ENCODE peak calls at places on chromosomes 3 and 15, in six cellular contexts. One of them, this sample, is unnamed.
A peak's percentile ranks its signal among the peaks of the same experiment; 100 is the strongest.

GRCh38 chr3:181326637-181327223 is 337.2 kb upstream of the DNAJC19 start:
- DNase-seq in left lung: no peak
- DNase-seq in heart right ventricle: no peak
- DNase-seq in adrenal gland: no peak
- DNase-seq in suprapubic skin: no peak
- DNase-seq in HepG2: peak; percentile 18
- DNase-seq in this sample: no peak

GRCh38 chr3:152269423-152270144 is 855 bp downstream of the MBNL1 start:
- DNase-seq in left lung: no peak
- DNase-seq in heart right ventricle: no peak
- DNase-seq in adrenal gland: peak; percentile 65
- DNase-seq in suprapubic skin: peak; percentile 79
- DNase-seq in HepG2: peak; percentile 46
- DNase-seq in this sample: peak; percentile 87

GRCh38 chr15:70243686-70244540 is 146.2 kb upstream of the TLE3 start:
- DNase-seq in left lung: no peak
- DNase-seq in heart right ventricle: no peak
- DNase-seq in adrenal gland: no peak
- DNase-seq in suprapubic skin: peak; percentile 54
- DNase-seq in HepG2: no peak
- DNase-seq in this sample: no peak

GRCh38 chr3:135918600-135918999 is 46.9 kb upstream of the PPP2R3A start:
- DNase-seq in left lung: no peak
- DNase-seq in heart right ventricle: no peak
- DNase-seq in adrenal gland: no peak
- DNase-seq in suprapubic skin: no peak
- DNase-seq in HepG2: peak; percentile 7
- DNase-seq in this sample: no peak

GRCh38 chr3:163552659-163552966 is 1525.7 kb downstream of the SI start:
- DNase-seq in left lung: no peak
- DNase-seq in heart right ventricle: no peak
- DNase-seq in adrenal gland: no peak
- DNase-seq in suprapubic skin: no peak
- DNase-seq in HepG2: no peak
- DNase-seq in this sample: no peak

GRCh38 chr3:94063497-94064119 is 747 bp downstream of the NSUN3 start:
- DNase-seq in left lung: no peak
- DNase-seq in heart right ventricle: no peak
- DNase-seq in adrenal gland: no peak
- DNase-seq in suprapubic skin: no peak
- DNase-seq in HepG2: peak; percentile 12
- DNase-seq in this sample: no peak

GRCh38 chr3:25831578-25831977 is 41.7 kb downstream of the OXSM start:
- DNase-seq in left lung: no peak
- DNase-seq in heart right ventricle: no peak
- DNase-seq in adrenal gland: no peak
- DNase-seq in suprapubic skin: no peak
- DNase-seq in HepG2: no peak
- DNase-seq in this sample: no peak

GRCh38 chr3:159356606-159357005 is 554.8 kb downstream of the MFSD1 start:
- DNase-seq in left lung: no peak
- DNase-seq in heart right ventricle: no peak
- DNase-seq in adrenal gland: no peak
- DNase-seq in suprapubic skin: no peak
- DNase-seq in HepG2: no peak
- DNase-seq in this sample: no peak

GRCh38 chr3:192986399-192986798 is 68.7 kb upstream of the MB21D2 start:
- DNase-seq in left lung: no peak
- DNase-seq in heart right ventricle: no peak
- DNase-seq in adrenal gland: no peak
- DNase-seq in suprapubic skin: no peak
- DNase-seq in HepG2: no peak
- DNase-seq in this sample: no peak

GRCh38 chr3:14201881-14202684 is 23.5 kb downstream of the LSM3 start:
- DNase-seq in left lung: no peak
- DNase-seq in heart right ventricle: no peak
- DNase-seq in adrenal gland: no peak
- DNase-seq in suprapubic skin: no peak
- DNase-seq in HepG2: peak; percentile 58
- DNase-seq in this sample: no peak

GRCh38 chr3:166243511-166243910 is 406.3 kb upstream of the BCHE start:
- DNase-seq in left lung: no peak
- DNase-seq in heart right ventricle: no peak
- DNase-seq in adrenal gland: no peak
- DNase-seq in suprapubic skin: no peak
- DNase-seq in HepG2: no peak
- DNase-seq in this sample: no peak

GRCh38 chr3:190562866-190563525 is 49.1 kb downstream of the IL1RAP start:
- DNase-seq in left lung: no peak
- DNase-seq in heart right ventricle: no peak
- DNase-seq in adrenal gland: no peak
- DNase-seq in suprapubic skin: no peak
- DNase-seq in HepG2: no peak
- DNase-seq in this sample: no peak

GRCh38 chr15:67242665-67243064 is 11.8 kb downstream of the AAGAB start:
- DNase-seq in left lung: no peak
- DNase-seq in heart right ventricle: no peak
- DNase-seq in adrenal gland: no peak
- DNase-seq in suprapubic skin: no peak
- DNase-seq in HepG2: no peak
- DNase-seq in this sample: no peak

GRCh38 chr3:114406922-114407321 is 113.1 kb downstream of the TIGIT start:
- DNase-seq in left lung: no peak
- DNase-seq in heart right ventricle: no peak
- DNase-seq in adrenal gland: no peak
- DNase-seq in suprapubic skin: no peak
- DNase-seq in HepG2: no peak
- DNase-seq in this sample: no peak

GRCh38 chr3:123688241-123688747 is 103.4 kb upstream of the HACD2 start:
- DNase-seq in left lung: no peak
- DNase-seq in heart right ventricle: no peak
- DNase-seq in adrenal gland: peak; percentile 62
- DNase-seq in suprapubic skin: no peak
- DNase-seq in HepG2: peak; percentile 60
- DNase-seq in this sample: peak; percentile 63

GRCh38 chr3:10192953-10193691 is 28.4 kb downstream of the IRAK2 start:
- DNase-seq in left lung: no peak
- DNase-seq in heart right ventricle: no peak
- DNase-seq in adrenal gland: peak; percentile 83
- DNase-seq in suprapubic skin: no peak
- DNase-seq in HepG2: peak; percentile 28
- DNase-seq in this sample: peak; percentile 75

GRCh38 chr15:67024322-67024997 is 40.9 kb upstream of the SMAD3 start:
- DNase-seq in left lung: no peak
- DNase-seq in heart right ventricle: peak; percentile 37
- DNase-seq in adrenal gland: peak; percentile 89
- DNase-seq in suprapubic skin: peak; percentile 89
- DNase-seq in HepG2: peak; percentile 77
- DNase-seq in this sample: no peak

GRCh38 chr3:67000006-67000405 is 1.9 kb downstream of the KBTBD8 start:
- DNase-seq in left lung: no peak
- DNase-seq in heart right ventricle: no peak
- DNase-seq in adrenal gland: no peak
- DNase-seq in suprapubic skin: no peak
- DNase-seq in HepG2: no peak
- DNase-seq in this sample: no peak

GRCh38 chr15:35170216-35170615 is 85.1 kb upstream of the NANOGP8 start:
- DNase-seq in left lung: no peak
- DNase-seq in heart right ventricle: no peak
- DNase-seq in adrenal gland: no peak
- DNase-seq in suprapubic skin: no peak
- DNase-seq in HepG2: no peak
- DNase-seq in this sample: no peak

GRCh38 chr15:86489992-86490391 is 410.3 kb downstream of the AGBL1 start:
- DNase-seq in left lung: no peak
- DNase-seq in heart right ventricle: no peak
- DNase-seq in adrenal gland: no peak
- DNase-seq in suprapubic skin: no peak
- DNase-seq in HepG2: no peak
- DNase-seq in this sample: no peak

GRCh38 chr3:134644731-134645514 is 5.9 kb downstream of the KY start:
- DNase-seq in left lung: no peak
- DNase-seq in heart right ventricle: peak; percentile 33
- DNase-seq in adrenal gland: peak; percentile 84
- DNase-seq in suprapubic skin: no peak
- DNase-seq in HepG2: no peak
- DNase-seq in this sample: no peak

GRCh38 chr3:134799393-134799792 is 4.3 kb downstream of the EPHB1 start:
- DNase-seq in left lung: no peak
- DNase-seq in heart right ventricle: no peak
- DNase-seq in adrenal gland: no peak
- DNase-seq in suprapubic skin: no peak
- DNase-seq in HepG2: no peak
- DNase-seq in this sample: no peak

GRCh38 chr3:162517110-162517509 is 1020.5 kb downstream of the OTOL1 start:
- DNase-seq in left lung: no peak
- DNase-seq in heart right ventricle: no peak
- DNase-seq in adrenal gland: no peak
- DNase-seq in suprapubic skin: no peak
- DNase-seq in HepG2: no peak
- DNase-seq in this sample: no peak

GRCh38 chr3:135456182-135456790 is 509.2 kb upstream of the PPP2R3A start:
- DNase-seq in left lung: peak; percentile 54
- DNase-seq in heart right ventricle: no peak
- DNase-seq in adrenal gland: no peak
- DNase-seq in suprapubic skin: no peak
- DNase-seq in HepG2: no peak
- DNase-seq in this sample: no peak

GRCh38 chr3:169515132-169515531 is 148.4 kb downstream of the MECOM start:
- DNase-seq in left lung: no peak
- DNase-seq in heart right ventricle: no peak
- DNase-seq in adrenal gland: no peak
- DNase-seq in suprapubic skin: no peak
- DNase-seq in HepG2: no peak
- DNase-seq in this sample: no peak

GRCh38 chr15:64854526-64854925 is 12.8 kb downstream of the PLEKHO2 start:
- DNase-seq in left lung: no peak
- DNase-seq in heart right ventricle: no peak
- DNase-seq in adrenal gland: no peak
- DNase-seq in suprapubic skin: no peak
- DNase-seq in HepG2: no peak
- DNase-seq in this sample: no peak

GRCh38 chr3:115862099-115862498 is 238.8 kb downstream of the GAP43 start:
- DNase-seq in left lung: no peak
- DNase-seq in heart right ventricle: no peak
- DNase-seq in adrenal gland: no peak
- DNase-seq in suprapubic skin: no peak
- DNase-seq in HepG2: no peak
- DNase-seq in this sample: no peak

GRCh38 chr3:115862824-115863223 is 239.5 kb downstream of the GAP43 start:
- DNase-seq in left lung: no peak
- DNase-seq in heart right ventricle: no peak
- DNase-seq in adrenal gland: no peak
- DNase-seq in suprapubic skin: no peak
- DNase-seq in HepG2: no peak
- DNase-seq in this sample: no peak

GRCh38 chr3:115861166-115861733 is 237.9 kb downstream of the GAP43 start:
- DNase-seq in left lung: no peak
- DNase-seq in heart right ventricle: no peak
- DNase-seq in adrenal gland: no peak
- DNase-seq in suprapubic skin: no peak
- DNase-seq in HepG2: no peak
- DNase-seq in this sample: no peak

GRCh38 chr3:115858995-115859807 is 235.9 kb downstream of the GAP43 start:
- DNase-seq in left lung: no peak
- DNase-seq in heart right ventricle: no peak
- DNase-seq in adrenal gland: no peak
- DNase-seq in suprapubic skin: no peak
- DNase-seq in HepG2: no peak
- DNase-seq in this sample: no peak

DNA sequence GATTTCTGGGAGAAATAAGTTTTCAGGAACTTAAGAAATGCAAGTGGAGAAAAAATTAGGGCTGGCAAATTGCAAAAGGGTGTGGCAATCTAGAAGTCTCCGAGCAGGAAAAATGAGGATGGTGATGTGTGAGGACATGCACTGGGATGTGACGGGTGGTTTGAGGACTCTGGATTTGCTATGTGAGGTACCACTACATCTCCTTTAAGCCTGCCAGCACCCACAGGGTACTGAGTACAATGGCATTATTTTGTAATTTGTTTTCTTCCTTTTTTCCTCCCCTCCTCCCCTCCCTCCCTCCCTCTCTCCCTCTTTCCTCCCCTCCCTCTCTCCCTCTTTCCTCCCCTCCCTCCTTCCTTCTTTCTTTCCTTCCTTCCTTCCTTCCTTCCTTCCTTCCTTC is 237.5 kb downstream of the GAP43 start:
- DNase-seq in left lung: no peak
- DNase-seq in heart right ventricle: no peak
- DNase-seq in adrenal gland: no peak
- DNase-seq in suprapubic skin: no peak
- DNase-seq in HepG2: no peak
- DNase-seq in this sample: no peak
- H3K27ac ChIP-seq in left lung: no peak overlapping the region
- H3K27ac ChIP-seq in heart right ventricle: no peak overlapping the region
- H3K27ac ChIP-seq in adrenal gland: no peak overlapping the region
- H3K27ac ChIP-seq in suprapubic skin: no peak overlapping the region
- H3K27ac ChIP-seq in HepG2: no peak overlapping the region
- H3K27ac ChIP-seq in this sample: no peak overlapping the region

GRCh38 chr3:43153189-43154083 is 47.6 kb upstream of the POMGNT2 start:
- DNase-seq in left lung: no peak
- DNase-seq in heart right ventricle: peak; percentile 53
- DNase-seq in adrenal gland: peak; percentile 93
- DNase-seq in suprapubic skin: peak; percentile 72
- DNase-seq in HepG2: no peak
- DNase-seq in this sample: peak; percentile 80
- H3K9me3 ChIP-seq in left lung: no peaks in the 10 kb centered on the region
- H3K9me3 ChIP-seq in heart right ventricle: no peaks in the 10 kb centered on the region
- H3K9me3 ChIP-seq in adrenal gland: no peaks in the 10 kb centered on the region
- H3K9me3 ChIP-seq in suprapubic skin: no peaks in the 10 kb centered on the region
- H3K9me3 ChIP-seq in HepG2: no peaks in the 10 kb centered on the region
- H3K9me3 ChIP-seq in this sample: peaks cover 1% of the 10 kb centered on the region

GRCh38 chr15:37856109-37856508 is 78.3 kb upstream of the TMCO5A start:
- DNase-seq in left lung: no peak
- DNase-seq in heart right ventricle: no peak
- DNase-seq in adrenal gland: no peak
- DNase-seq in suprapubic skin: no peak
- DNase-seq in HepG2: no peak
- DNase-seq in this sample: no peak
- H3K4me3 ChIP-seq in left lung: no peak overlapping the region
- H3K4me3 ChIP-seq in heart right ventricle: no peak overlapping the region
- H3K4me3 ChIP-seq in adrenal gland: no peak overlapping the region
- H3K4me3 ChIP-seq in suprapubic skin: no peak overlapping the region
- H3K4me3 ChIP-seq in HepG2: no peak overlapping the region
- H3K4me3 ChIP-seq in this sample: no peak overlapping the region

GRCh38 chr3:64863811-64864210 is 176.0 kb upstream of the ADAMTS9 start:
- DNase-seq in left lung: no peak
- DNase-seq in heart right ventricle: no peak
- DNase-seq in adrenal gland: no peak
- DNase-seq in suprapubic skin: no peak
- DNase-seq in HepG2: no peak
- DNase-seq in this sample: no peak
- H3K27ac ChIP-seq in left lung: no peak overlapping the region
- H3K27ac ChIP-seq in heart right ventricle: no peak overlapping the region
- H3K27ac ChIP-seq in adrenal gland: no peak overlapping the region
- H3K27ac ChIP-seq in suprapubic skin: no peak overlapping the region
- H3K27ac ChIP-seq in HepG2: no peak overlapping the region
- H3K27ac ChIP-seq in this sample: no peak overlapping the region

This sample was measured in aorta.